ENCODE peak calls at places on chromosomes 4 and X, in seven cellular contexts. Y is MM.1S, A is PC-9, R is GM23338, S is HCT116, C is PC-3, E is GM23248. X is an unnamed sample.

GRCh38 chr4:141074098-141074878 is 59.0 kb downstream of the RNF150 start:
- DNase-seq in C (no peak), Y (peak; percentile 28), E (no peak), A (no peak), S (no peak), R (no peak), X (no peak)

GRCh38 chrX:119093991-119094741 is 21.4 kb downstream of the CT47C1 start:
- DNase-seq in A (no peak), Y (no peak), S (no peak), E (peak; percentile 68), R (no peak), C (peak; percentile 98), X (peak; percentile 19)

GRCh38 chrX:57227691-57228090 is 58.8 kb upstream of the FAAH2 start:
- DNase-seq in R (peak; percentile 50), E (no peak), C (peak; percentile 66), Y (no peak), A (peak; percentile 33), S (no peak), X (peak; percentile 12)

GRCh38 chr4:167906851-167907250 is 185.5 kb upstream of the ANXA10 start:
- DNase-seq in R (no peak), A (no peak), S (no peak), Y (no peak), E (no peak), C (no peak), X (no peak)

GRCh38 chr4:185534534-185534849 is 815 bp downstream of the PDLIM3 start:
- DNase-seq in A (no peak), E (no peak), R (no peak), Y (no peak), C (no peak), S (no peak), X (no peak)

GRCh38 chrX:2969021-2969420 is 37.3 kb upstream of the ARSH start:
- DNase-seq in R (no peak), Y (no peak), E (no peak), S (no peak), C (no peak), A (no peak), X (no peak)

GRCh38 chr4:1410491-1411325 is 4.5 kb upstream of the NKX1-1 start:
- DNase-seq in E (peak; percentile 67), A (peak; percentile 29), R (peak; percentile 95), C (peak; percentile 28), Y (peak; percentile 33), S (no peak), X (peak; percentile 87)

GRCh38 chrX:107154787-107155620 is 36.4 kb upstream of the RBM41 start:
- DNase-seq in C (peak; percentile 81), E (peak; percentile 10), Y (no peak), R (no peak), A (peak; percentile 25), S (no peak), X (peak; percentile 19)

GRCh38 chr4:174402470-174403176 is 118.9 kb downstream of the CEP44 start:
- DNase-seq in A (peak; percentile 24), C (peak; percentile 63), R (no peak), S (no peak), Y (no peak), E (peak; percentile 25), X (peak; percentile 16)

GRCh38 chr4:181234951-181235350 is 1008.3 kb upstream of the TENM3 start:
- DNase-seq in C (no peak), R (no peak), E (no peak), Y (no peak), A (no peak), S (no peak), X (no peak)

GRCh38 chr4:98558366-98558765 is 100.0 kb downstream of the TSPAN5 start:
- DNase-seq in Y (no peak), C (no peak), A (no peak), S (no peak), E (no peak), R (peak; percentile 67), X (no peak)

GRCh38 chr4:156390599-156391296 is 437.1 kb upstream of the CTSO start:
- DNase-seq in A (no peak), S (no peak), R (no peak), E (peak; percentile 72), Y (no peak), C (no peak), X (no peak)

GRCh38 chrX:116298956-116299355 is 128.4 kb downstream of the AGTR2 start:
- DNase-seq in E (no peak), Y (no peak), A (no peak), R (no peak), C (no peak), S (no peak), X (no peak)

GRCh38 chr4:113397114-113397701 is 347.8 kb downstream of the ANK2 start:
- DNase-seq in R (no peak), S (no peak), Y (no peak), A (no peak), E (peak; percentile 76), C (no peak), X (peak; percentile 36)

GRCh38 chr4:73440653-73441052 is 4.6 kb downstream of the AFP start:
- DNase-seq in Y (no peak), R (no peak), C (no peak), E (no peak), A (no peak), S (no peak), X (no peak)

GRCh38 chrX:153763298-153763932 is 634 bp upstream of the PLXNB3 start:
- DNase-seq in A (no peak), R (no peak), S (no peak), C (no peak), Y (no peak), E (no peak), X (no peak)

GRCh38 chrX:43595931-43596330 is 60.2 kb upstream of the MAOA start:
- DNase-seq in R (no peak), Y (no peak), C (no peak), A (no peak), E (no peak), S (no peak), X (no peak)

GRCh38 chrX:19593684-19594083 is 78.4 kb upstream of the MAP3K15 start:
- DNase-seq in C (peak; percentile 56), R (peak; percentile 44), E (peak; percentile 74), S (peak; percentile 3), A (peak; percentile 11), Y (peak; percentile 42), X (peak; percentile 32)

GRCh38 chrX:103170216-103170615 is 44.7 kb upstream of the BEX4 start:
- DNase-seq in R (no peak), A (no peak), E (peak; percentile 45), C (peak; percentile 63), S (no peak), Y (no peak), X (no peak)

GRCh38 chr4:180058731-180059215 is 2184.4 kb upstream of the TENM3 start:
- DNase-seq in S (no peak), A (peak; percentile 30), R (peak; percentile 89), Y (peak; percentile 71), E (peak; percentile 44), C (peak; percentile 3), X (peak; percentile 72)

GRCh38 chr4:54318904-54319303 is 89.8 kb downstream of the PDGFRA start:
- DNase-seq in R (peak; percentile 84), E (peak; percentile 75), C (peak; percentile 73), A (peak; percentile 1), Y (peak; percentile 65), S (peak; percentile 21), X (peak; percentile 75)

DNA sequence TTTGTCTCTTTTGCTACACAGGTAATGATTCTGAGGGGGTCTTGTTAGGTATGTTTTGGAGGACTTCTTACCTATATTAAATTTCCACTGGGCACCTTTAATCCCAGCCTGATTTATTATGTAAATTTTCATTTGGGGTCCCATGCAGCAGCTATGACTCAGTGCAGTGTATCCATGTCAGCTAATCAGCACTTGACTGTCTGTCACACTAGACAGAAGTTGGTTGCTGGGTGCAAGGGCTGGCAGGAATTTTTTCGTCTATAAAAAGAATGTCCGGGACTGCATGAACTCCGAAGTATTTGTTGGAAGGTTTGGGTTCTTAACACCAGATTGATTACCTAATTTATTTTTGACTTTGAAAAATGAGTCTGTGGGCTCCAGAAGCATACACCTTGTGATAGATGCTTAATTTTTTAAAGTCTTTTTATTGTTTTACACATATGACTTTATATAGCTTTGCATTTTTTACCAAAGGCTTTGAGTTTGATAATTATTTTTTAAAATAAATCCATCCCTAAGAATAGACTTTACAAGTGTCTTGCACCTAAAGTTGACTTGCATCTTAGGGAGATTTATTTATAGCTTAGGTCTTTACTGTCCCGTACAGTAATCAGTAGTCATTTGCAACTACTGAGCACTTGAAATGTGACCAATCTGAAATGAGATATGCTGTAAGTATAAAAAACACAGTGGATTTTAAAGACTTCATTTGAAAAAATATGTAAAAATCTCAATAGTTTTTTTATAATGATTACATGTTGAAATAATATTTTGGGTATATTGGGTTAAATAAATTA is 19.0 kb downstream of the TBC1D1 start:
- DNase-seq in A (no peak), S (no peak), Y (no peak), E (no peak), C (no peak), R (no peak), X (no peak)
- H3K9me2 ChIP-seq in A (no peaks in the 10 kb centered on the region), S (no peaks in the 10 kb centered on the region), Y (no peaks in the 10 kb centered on the region), E (no peaks in the 10 kb centered on the region), C (no peaks in the 10 kb centered on the region), R (peaks cover 4% of the 10 kb centered on the region), X (no peaks in the 10 kb centered on the region)

GRCh38 chrX:114584434-114584943 is 603 bp downstream of the HTR2C start:
- DNase-seq in E (peak; percentile 2), R (peak; percentile 63), Y (no peak), A (no peak), S (no peak), C (no peak), X (peak; percentile 40)
- TF ChIP-seq EZH2 in E (no peak), R (no peak), Y (no peak), A (no peak), S (no peak), C (no peak), X (no peak)

GRCh38 chr4:57048590-57049304 is 61.4 kb downstream of the IGFBP7 start:
- DNase-seq in S (no peak), C (peak; percentile 68), Y (no peak), A (no peak), E (no peak), R (no peak), X (no peak)

GRCh38 chr4:57043304-57044251 is 64.9 kb downstream of the POLR2B start:
- DNase-seq in A (no peak), C (no peak), S (no peak), R (no peak), E (peak; percentile 69), Y (no peak), X (no peak)

GRCh38 chr4:57044279-57044678 is 65.6 kb downstream of the POLR2B start:
- DNase-seq in E (peak; percentile 64), Y (no peak), A (no peak), C (no peak), S (no peak), R (no peak), X (no peak)

GRCh38 chr4:57040510-57040909 is 61.8 kb downstream of the POLR2B start:
- DNase-seq in Y (no peak), C (no peak), S (no peak), A (no peak), E (no peak), R (peak; percentile 4), X (no peak)

DNA sequence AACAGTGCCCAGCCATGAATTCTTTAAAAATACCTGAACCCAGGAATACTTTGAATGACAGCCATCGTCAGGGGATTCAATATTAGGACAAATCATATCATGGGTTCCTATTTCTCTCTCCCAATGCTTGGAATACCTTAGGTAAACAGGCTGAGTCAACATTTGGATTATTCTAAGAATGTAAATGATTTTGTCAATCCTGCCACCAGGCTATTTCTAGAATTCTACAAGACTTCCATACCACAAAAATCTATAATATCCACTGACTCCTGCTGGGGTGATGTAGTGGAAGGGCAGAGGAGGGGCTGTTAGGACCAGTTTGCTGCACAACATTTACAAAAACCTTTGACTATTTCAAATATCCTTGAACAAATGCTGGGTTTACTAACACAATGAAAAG is 65.2 kb downstream of the IGFBP7 start:
- DNase-seq in Y (no peak), S (no peak), A (no peak), E (peak; percentile 44), C (peak; percentile 69), R (no peak), X (no peak)
- H3K79me2 ChIP-seq in Y (no peaks in the 10 kb centered on the region), S (no peaks in the 10 kb centered on the region), A (no peaks in the 10 kb centered on the region), E (peaks cover 33% of the 10 kb centered on the region), C (no peaks in the 10 kb centered on the region), R (no peaks in the 10 kb centered on the region), X (no peaks in the 10 kb centered on the region)

GRCh38 chr4:15396157-15396800 is 31.6 kb upstream of the C1QTNF7 start:
- DNase-seq in C (peak; percentile 67), Y (peak; percentile 68), E (peak; percentile 55), R (peak; percentile 80), A (no peak), S (peak; percentile 34), X (peak; percentile 61)
- H3K9me2 ChIP-seq in C (no peaks in the 10 kb centered on the region), Y (no peaks in the 10 kb centered on the region), E (no peaks in the 10 kb centered on the region), R (peaks cover 8% of the 10 kb centered on the region), A (no peaks in the 10 kb centered on the region), S (no peaks in the 10 kb centered on the region), X (no peaks in the 10 kb centered on the region)